ENCODE peak calls at places on chromosomes 1 and 21, in four cellular contexts. Z, I, U and O are unnamed samples.

GRCh38 chr1:36576677-36577076 is 94.0 kb upstream of the CSF3R start:
- DNase-seq in Z (no peak), I (no peak), U (no peak), O (no peak)

GRCh38 chr1:97832490-97832889 is 88.3 kb downstream of the DPYD start:
- DNase-seq in Z (no peak), I (no peak), U (no peak), O (no peak)

GRCh38 chr1:154802336-154803003 is 67.6 kb downstream of the KCNN3 start:
- DNase-seq in Z (no peak), I (no peak), U (no peak), O (no peak)

GRCh38 chr1:160739098-160739511 is at the start of gene SLAMF7:
- DNase-seq in Z (no peak), I (peak; percentile 81), U (no peak), O (no peak)

GRCh38 chr1:212974735-212975606 is 24.6 kb downstream of the VASH2 start:
- DNase-seq in Z (no peak), I (no peak), U (no peak), O (no peak)

GRCh38 chr1:10629091-10629815 is 154.5 kb downstream of the PEX14 start:
- DNase-seq in Z (no peak), I (no peak), U (no peak), O (no peak)

GRCh38 chr1:42484382-42484781 is 21.3 kb downstream of the CCDC30 start:
- DNase-seq in Z (no peak), I (no peak), U (peak; percentile 7), O (no peak)

GRCh38 chr1:226971765-226972164 is 31.7 kb downstream of the COQ8A start:
- DNase-seq in Z (no peak), I (no peak), U (no peak), O (no peak)

GRCh38 chr1:152130186-152130585 is 14.9 kb upstream of the TCHH start:
- DNase-seq in Z (no peak), I (no peak), U (no peak), O (no peak)

GRCh38 chr21:44572959-44573583 is 458 bp upstream of the KRTAP10-4 start:
- DNase-seq in Z (peak; percentile 10), I (no peak), U (peak; percentile 43), O (no peak)

GRCh38 chr1:98045211-98046030 is 124.6 kb upstream of the DPYD start:
- DNase-seq in Z (no peak), I (no peak), U (no peak), O (no peak)

GRCh38 chr1:38858833-38859560 is 575 bp downstream of the RRAGC start:
- DNase-seq in Z (peak; percentile 57), I (no peak), U (peak; percentile 39), O (no peak)

GRCh38 chr1:211579434-211580302 is 707 bp upstream of the SLC30A1 start:
- DNase-seq in Z (peak; percentile 87), I (no peak), U (peak; percentile 87), O (peak; percentile 21)

GRCh38 chr21:40051801-40052200 is 184.6 kb downstream of the PCP4 start:
- DNase-seq in Z (no peak), I (no peak), U (no peak), O (no peak)

GRCh38 chr1:19260211-19261138 is 8.9 kb downstream of the MRTO4 start:
- DNase-seq in Z (no peak), I (no peak), U (no peak), O (no peak)

GRCh38 chr1:2248127-2248826 is 20.2 kb downstream of the SKI start:
- DNase-seq in Z (no peak), I (no peak), U (peak; percentile 65), O (peak; percentile 92)

GRCh38 chr1:225470691-225471452 is 43.0 kb upstream of the LBR start:
- DNase-seq in Z (no peak), I (no peak), U (no peak), O (peak; percentile 41)

GRCh38 chr1:91753878-91754277 is 132.1 kb downstream of the TGFBR3 start:
- DNase-seq in Z (no peak), I (no peak), U (no peak), O (no peak)

GRCh38 chr1:91757760-91758545 is 128.0 kb downstream of the TGFBR3 start:
- DNase-seq in Z (no peak), I (no peak), U (no peak), O (no peak)

GRCh38 chr1:91755176-91755575 is 130.8 kb downstream of the TGFBR3 start:
- DNase-seq in Z (no peak), I (no peak), U (no peak), O (no peak)

GRCh38 chr1:91754348-91754747 is 131.6 kb downstream of the TGFBR3 start:
- DNase-seq in Z (no peak), I (no peak), U (no peak), O (no peak)

GRCh38 chr1:91755888-91756287 is 130.1 kb downstream of the TGFBR3 start:
- DNase-seq in Z (no peak), I (no peak), U (no peak), O (no peak)
- TF ChIP-seq ATF3 in Z (no peak), I (no peak), U (no peak), O (no peak)

GRCh38 chr1:33815061-33815460 is 48.8 kb upstream of the HMGB4 start:
- DNase-seq in Z (no peak), I (no peak), U (no peak), O (no peak)
- TF ChIP-seq HDAC2 in Z (no peak), I (no peak), U (no peak), O (no peak)

DNA sequence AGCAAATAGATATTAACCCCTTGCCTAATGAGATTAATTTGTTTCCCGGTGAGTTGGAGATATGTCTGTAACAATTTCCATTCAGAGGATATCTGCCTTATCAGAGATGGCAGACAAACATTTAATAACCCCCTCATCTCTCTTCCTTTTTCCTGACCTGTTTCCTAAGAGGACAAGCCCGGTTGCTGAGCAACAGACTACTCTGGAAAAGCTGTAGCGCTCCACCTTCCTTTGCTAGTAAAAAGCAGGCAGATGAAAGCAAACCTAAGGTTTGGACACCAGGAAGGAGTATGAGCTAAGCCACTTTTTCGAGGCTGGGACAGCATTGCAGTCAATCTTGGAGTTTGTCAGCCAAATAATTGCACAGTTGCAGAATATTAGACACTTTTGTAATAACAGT is 82.4 kb downstream of the RGS21 start:
- DNase-seq in Z (no peak), I (no peak), U (no peak), O (no peak)
- TF ChIP-seq ATF3 in Z (no peak), I (no peak), U (no peak), O (no peak)

GRCh38 chr1:14767075-14767474 is 168.6 kb downstream of the KAZN start:
- DNase-seq in Z (peak; percentile 38), I (no peak), U (no peak), O (no peak)

GRCh38 chr1:14760780-14761179 is 162.3 kb downstream of the KAZN start:
- DNase-seq in Z (no peak), I (no peak), U (no peak), O (no peak)

GRCh38 chr1:14765773-14766172 is 167.3 kb downstream of the KAZN start:
- DNase-seq in Z (no peak), I (no peak), U (no peak), O (no peak)

GRCh38 chr1:14761754-14762153 is 163.3 kb downstream of the KAZN start:
- DNase-seq in Z (no peak), I (no peak), U (no peak), O (no peak)

GRCh38 chr1:14763977-14764376 is 165.5 kb downstream of the KAZN start:
- DNase-seq in Z (no peak), I (no peak), U (no peak), O (no peak)
- TF ChIP-seq HDAC2 in Z (no peak), I (no peak), U (no peak), O (no peak)

DNA sequence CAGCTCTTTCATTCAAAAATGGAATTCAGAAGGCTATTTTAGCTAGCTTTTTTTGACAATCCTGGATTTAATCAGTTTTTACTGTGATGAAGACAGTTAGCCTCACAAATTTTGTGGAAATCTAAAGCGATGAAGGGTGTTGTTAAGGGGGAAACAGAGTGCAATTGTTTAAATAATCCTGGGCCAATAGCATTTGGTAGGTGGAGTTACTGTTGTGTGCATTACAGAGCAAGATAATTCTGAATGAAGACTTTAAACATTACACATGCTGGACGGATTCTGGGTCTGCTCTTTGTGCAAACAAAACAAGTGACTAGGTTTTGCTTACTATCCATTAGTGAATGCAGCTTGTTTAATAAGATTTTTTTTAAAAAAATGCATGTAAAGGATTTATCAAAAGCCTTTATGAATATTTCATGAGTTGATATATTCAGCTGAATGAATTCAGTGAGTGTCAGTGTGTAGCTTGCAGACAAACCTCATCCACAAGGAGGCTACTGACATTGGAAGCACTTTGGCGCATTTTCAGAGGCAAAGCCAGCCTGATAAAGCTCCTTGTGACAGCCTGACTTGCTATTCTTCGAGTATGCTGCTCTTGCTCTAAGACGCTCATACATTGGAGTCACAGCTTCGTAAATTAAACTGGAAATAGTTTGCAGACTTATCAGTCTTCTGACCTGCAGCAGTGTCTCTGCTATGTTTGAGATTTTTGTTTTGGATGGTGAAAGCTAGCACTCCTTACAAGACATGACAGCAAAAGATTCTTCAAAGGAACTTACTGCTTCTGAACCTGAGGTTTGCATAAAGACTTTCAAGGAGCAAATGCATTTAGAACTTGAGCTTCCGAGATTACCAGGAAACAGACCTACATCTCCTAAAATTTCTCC is 199.7 kb downstream of the PDE4B start:
- DNase-seq in Z (no peak), I (no peak), U (no peak), O (no peak)
- TF ChIP-seq ATF3 in Z (no peak), I (no peak), U (no peak), O (no peak)

GRCh38 chr1:169161512-169162194 is 55.2 kb downstream of the ATP1B1 start:
- DNase-seq in Z (no peak), I (peak; percentile 34), U (peak; percentile 27), O (no peak)

GRCh38 chr1:169160845-169161511 is 54.5 kb downstream of the ATP1B1 start:
- DNase-seq in Z (no peak), I (no peak), U (peak; percentile 34), O (no peak)

GRCh38 chr1:169163059-169163458 is 56.6 kb downstream of the ATP1B1 start:
- DNase-seq in Z (no peak), I (no peak), U (no peak), O (no peak)
- TF ChIP-seq HDAC2 in Z (no peak), I (no peak), U (no peak), O (no peak)

GRCh38 chr21:32818411-32818810 is 46.9 kb upstream of the PAXBP1 start:
- DNase-seq in Z (no peak), I (no peak), U (no peak), O (no peak)

GRCh38 chr21:32812035-32812434 is 40.5 kb upstream of the PAXBP1 start:
- DNase-seq in Z (no peak), I (no peak), U (no peak), O (no peak)

GRCh38 chr21:32814528-32814927 is 43.0 kb upstream of the PAXBP1 start:
- DNase-seq in Z (no peak), I (no peak), U (no peak), O (no peak)

GRCh38 chr21:32817206-32817605 is 45.7 kb upstream of the PAXBP1 start:
- DNase-seq in Z (no peak), I (no peak), U (peak; percentile 39), O (no peak)

GRCh38 chr21:32813265-32813903 is 41.8 kb upstream of the PAXBP1 start:
- DNase-seq in Z (no peak), I (no peak), U (no peak), O (no peak)
- TF ChIP-seq ATF3 in Z (no peak), I (no peak), U (no peak), O (no peak)